ENCODE peak calls at places on chromosome 20, in six cellular contexts. S, V, D, H, Y and G are unnamed samples.

GRCh38 chr20:63381781-63382431 is 20.8 kb upstream of the CHRNA4 start:
- DNase-seq in V (no peak), D (peak), S (peak), Y (no peak), H (no peak), G (no peak)

GRCh38 chr20:59055302-59055701 is 12.7 kb upstream of the PRELID3B start:
- DNase-seq in S (no peak), V (no peak), D (no peak), H (no peak), Y (no peak), G (no peak)

GRCh38 chr20:36132802-36133211 is 21.7 kb upstream of the EPB41L1 start:
- DNase-seq in H (no peak), D (no peak), S (no peak), V (no peak), Y (no peak), G (no peak)

GRCh38 chr20:38230957-38231785 is 29.4 kb downstream of the KIAA1755 start:
- DNase-seq in D (no peak), Y (no peak), V (no peak), H (no peak), S (no peak), G (no peak)

GRCh38 chr20:8996817-8997512 is 71.9 kb upstream of the PLCB4 start:
- DNase-seq in H (no peak), D (peak), V (no peak), Y (no peak), S (no peak), G (no peak)

GRCh38 chr20:328596-329324 is 3.4 kb downstream of the SOX12 start:
- DNase-seq in H (no peak), Y (no peak), S (no peak), D (no peak), V (no peak), G (no peak)

GRCh38 chr20:56504373-56505005 is 20.1 kb upstream of the FAM209A start:
- DNase-seq in V (no peak), Y (no peak), S (peak), H (no peak), D (peak), G (no peak)

GRCh38 chr20:35991142-35991771 is 22.9 kb downstream of the CNBD2 start:
- DNase-seq in H (peak), S (peak), Y (no peak), D (peak), V (peak), G (no peak)

GRCh38 chr20:23305098-23305497 is 45.5 kb upstream of the NXT1 start:
- DNase-seq in H (no peak), D (no peak), V (no peak), Y (peak), S (no peak), G (no peak)

GRCh38 chr20:4876301-4876700 is 125.0 kb downstream of the SLC23A2 start:
- DNase-seq in H (no peak), D (no peak), Y (no peak), S (no peak), V (no peak), G (no peak)
- H3K4me3 ChIP-seq in H (no peak), D (no peak), Y (no peak), S (no peak), V (no peak), G (no peak)

GRCh38 chr20:3328501-3328900 is 79.0 kb downstream of the DNAAF9 start:
- DNase-seq in Y (no peak), D (no peak), V (no peak), H (no peak), S (no peak), G (no peak)

GRCh38 chr20:3339571-3339970 is 67.9 kb downstream of the DNAAF9 start:
- DNase-seq in Y (no peak), V (no peak), H (no peak), D (no peak), S (no peak), G (no peak)

GRCh38 chr20:3339076-3339475 is 68.4 kb downstream of the DNAAF9 start:
- DNase-seq in D (no peak), V (no peak), H (no peak), S (no peak), Y (no peak), G (no peak)

GRCh38 chr20:3330046-3330741 is 77.3 kb downstream of the DNAAF9 start:
- DNase-seq in H (no peak), D (no peak), V (no peak), Y (no peak), S (no peak), G (no peak)

GRCh38 chr20:3334156-3334943 is 73.1 kb downstream of the DNAAF9 start:
- DNase-seq in V (no peak), D (no peak), H (no peak), S (no peak), Y (no peak), G (peak)
- H3K27ac ChIP-seq in V (no peak), D (no peak), H (no peak), S (no peak), Y (no peak), G (no peak)

DNA sequence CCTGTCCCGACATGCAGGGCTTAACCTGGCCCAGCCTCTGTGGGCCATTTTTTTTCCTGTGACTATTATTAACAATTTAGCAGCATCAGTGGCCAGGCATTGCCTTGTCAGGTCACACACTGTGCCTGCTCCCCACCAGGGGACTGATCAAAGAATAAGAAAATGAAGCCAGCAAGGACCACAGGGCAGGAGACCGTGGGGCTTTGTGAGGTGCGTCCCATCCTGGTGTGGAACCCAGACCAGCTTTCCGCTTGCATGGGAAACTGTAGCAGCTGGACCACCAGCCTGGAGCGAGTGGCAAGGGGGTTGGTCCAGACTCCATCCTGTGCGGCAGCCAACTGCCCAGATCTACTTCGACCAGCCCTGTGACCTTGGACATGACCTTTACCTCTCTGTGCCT is 218.3 kb downstream of the ANKRD60 start:
- DNase-seq in H (no peak), S (no peak), V (no peak), D (no peak), Y (no peak), G (no peak)
- TF ChIP-seq POLR2AphosphoS5 in H (no peak), S (no peak), V (no peak), D (no peak), Y (no peak), G (no peak)

GRCh38 chr20:50194831-50195523 is 4.3 kb downstream of the CEBPB start:
- DNase-seq in Y (peak), D (no peak), H (no peak), S (no peak), V (no peak), G (no peak)
- H3K4me3 ChIP-seq in Y (peak), D (no peak), H (peak), S (no peak), V (no peak), G (peak)

GRCh38 chr20:2386516-2387179 is 5.9 kb downstream of the TGM6 start:
- DNase-seq in H (no peak), D (no peak), Y (no peak), S (no peak), V (no peak), G (no peak)

GRCh38 chr20:2382833-2383232 is 2.1 kb downstream of the TGM6 start:
- DNase-seq in H (no peak), D (no peak), V (no peak), Y (no peak), S (no peak), G (peak)

GRCh38 chr20:2387180-2387577 is 6.5 kb downstream of the TGM6 start:
- DNase-seq in D (peak), V (peak), H (no peak), Y (no peak), S (peak), G (no peak)

GRCh38 chr20:2385496-2385895 is 4.8 kb downstream of the TGM6 start:
- DNase-seq in S (no peak), Y (no peak), D (no peak), V (no peak), H (no peak), G (no peak)

DNA sequence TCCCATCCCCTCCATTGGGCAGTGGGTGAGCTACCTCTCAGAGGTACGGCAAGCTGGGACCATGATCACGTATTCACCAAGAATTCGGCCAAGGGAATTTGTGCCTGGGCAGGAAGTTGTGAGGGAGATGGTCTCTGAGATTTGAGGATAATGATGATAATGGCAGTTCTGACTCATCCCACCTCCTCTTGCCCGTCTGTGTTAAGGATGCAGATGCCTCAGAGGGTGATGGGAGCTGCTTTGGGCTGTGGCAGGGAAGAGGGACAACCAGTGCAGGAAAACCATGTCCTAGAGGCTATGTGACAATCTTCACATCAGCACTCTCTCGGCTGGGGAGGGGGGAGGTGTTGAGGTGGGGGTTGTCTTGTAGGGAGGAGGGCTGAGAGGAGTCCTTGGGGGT is 4.3 kb downstream of the TGM6 start:
- DNase-seq in Y (no peak), H (no peak), D (no peak), V (no peak), S (no peak), G (no peak)
- H3K27ac ChIP-seq in Y (no peak), H (no peak), D (no peak), V (no peak), S (no peak), G (no peak)

GRCh38 chr20:51581571-51581970 is 39.1 kb upstream of the NFATC2 start:
- DNase-seq in Y (no peak), H (no peak), S (no peak), V (no peak), D (no peak), G (no peak)
- TF ChIP-seq POLR2AphosphoS5 in Y (no peak), H (no peak), S (no peak), V (no peak), D (no peak), G (no peak)

GRCh38 chr20:18465536-18466200 is 1.2 kb downstream of the DZANK1 start:
- DNase-seq in V (no peak), Y (no peak), D (no peak), H (no peak), S (no peak), G (no peak)
- H3K4me3 ChIP-seq in V (no peak), Y (no peak), D (peak), H (no peak), S (peak), G (no peak)

DNA sequence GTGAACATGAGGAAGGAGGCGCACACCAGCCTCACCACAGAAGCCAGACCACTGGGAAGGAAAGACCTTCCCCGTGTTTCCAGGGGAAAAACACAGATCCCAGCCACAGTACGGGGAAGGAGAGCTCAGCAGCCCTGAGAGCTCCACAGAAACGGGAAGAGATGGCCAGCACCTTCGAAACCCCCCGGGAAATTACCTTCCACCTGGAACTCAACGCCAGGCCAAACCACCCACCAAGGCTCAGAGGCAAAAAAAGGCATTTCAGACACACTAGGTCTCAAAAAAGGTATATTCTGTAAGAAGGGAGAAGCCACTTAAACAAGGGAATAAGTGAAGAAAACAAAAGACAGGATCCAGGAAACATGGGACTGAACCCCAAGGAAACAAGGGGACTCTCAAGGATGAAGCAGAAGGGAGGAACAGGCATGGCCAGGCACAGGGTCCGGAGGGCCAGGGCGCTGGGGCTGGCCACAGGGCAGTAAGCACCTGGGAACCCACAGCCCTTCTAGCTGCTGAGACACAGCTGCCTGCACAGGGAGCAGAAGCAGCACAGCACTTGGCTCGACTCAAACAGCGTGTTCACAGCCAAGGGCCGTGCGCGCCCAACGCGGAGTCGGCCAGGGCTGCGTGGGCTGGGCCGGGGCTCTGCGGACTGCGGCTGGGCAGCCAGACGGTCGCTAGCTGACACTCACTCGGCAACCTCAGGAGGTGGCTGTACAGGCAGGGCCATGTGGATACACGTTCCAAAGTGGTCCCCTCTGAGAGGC is 44.6 kb downstream of the TAF4 start:
- DNase-seq in D (no peak), S (peak), V (no peak), H (no peak), Y (peak), G (no peak)
- H3K27ac ChIP-seq in D (no peak), S (peak), V (no peak), H (no peak), Y (no peak), G (no peak)

GRCh38 chr20:15487682-15488081 is 1085.6 kb downstream of the KIF16B start:
- DNase-seq in H (no peak), V (no peak), Y (no peak), S (no peak), D (no peak), G (no peak)
- TF ChIP-seq POLR2AphosphoS5 in H (no peak), V (no peak), Y (no peak), S (no peak), D (no peak), G (no peak)

GRCh38 chr20:50876816-50877215 is 54.4 kb downstream of the ADNP start:
- DNase-seq in V (no peak), Y (peak), H (no peak), S (no peak), D (no peak), G (no peak)
- H3K4me3 ChIP-seq in V (no peak), Y (no peak), H (no peak), S (no peak), D (no peak), G (no peak)